ENCODE peak calls at places on chromosome 9, in nine cellular contexts. B is K562, Q is sigmoid colon, J is heart left ventricle, V is IMR-90, N is HepG2, I is endothelial cell of umbilical vein, E is transverse colon, F is adrenal gland. P is an unnamed sample.
A peak's percentile ranks its signal among the peaks of the same experiment; 100 is the strongest.

GRCh38 chr9:116716441-116716840 is 29.3 kb downstream of the TRIM32 start:
- DNase-seq in N (no peak), Q (no peak), J (no peak), E (no peak), B (no peak), I (no peak), F (no peak), V (no peak), P (no peak)

GRCh38 chr9:70085241-70085640 is 41.6 kb downstream of the MAMDC2 start:
- DNase-seq in F (no peak), N (no peak), I (peak; percentile 44), E (no peak), V (peak; percentile 66), Q (no peak), B (no peak), J (no peak), P (peak; percentile 4)

GRCh38 chr9:5843450-5844249 is 10.7 kb upstream of the ERMP1 start:
- DNase-seq in I (peak; percentile 61), B (no peak), F (no peak), Q (no peak), N (peak; percentile 88), E (no peak), V (peak; percentile 29), J (no peak), P (no peak)

GRCh38 chr9:13728917-13729811 is 449.7 kb upstream of the MPDZ start:
- DNase-seq in V (peak; percentile 29), J (no peak), Q (no peak), F (no peak), N (no peak), E (no peak), I (peak; percentile 16), B (no peak), P (no peak)

GRCh38 chr9:1709347-1709746 is 305.8 kb upstream of the SMARCA2 start:
- DNase-seq in B (peak; percentile 2), E (no peak), Q (no peak), J (no peak), F (peak; percentile 8), I (no peak), V (no peak), N (peak; percentile 8), P (peak; percentile 50)

GRCh38 chr9:129346046-129346445 is 168.0 kb upstream of the IER5L start:
- DNase-seq in Q (no peak), B (no peak), J (no peak), V (no peak), E (no peak), N (no peak), I (no peak), F (no peak), P (no peak)

GRCh38 chr9:103537426-103537825 is 542.3 kb downstream of the CYLC2 start:
- DNase-seq in F (no peak), J (no peak), B (no peak), Q (no peak), I (no peak), N (no peak), E (no peak), V (no peak), P (no peak)

GRCh38 chr9:125494555-125494920 is 212.5 kb downstream of the MAPKAP1 start:
- DNase-seq in E (no peak), Q (no peak), N (no peak), I (no peak), J (no peak), V (peak; percentile 73), F (no peak), B (no peak), P (no peak)

GRCh38 chr9:132546148-132547051 is 36.0 kb upstream of the BARHL1 start:
- DNase-seq in E (no peak), Q (peak; percentile 74), V (no peak), N (no peak), I (peak; percentile 32), J (peak; percentile 25), B (peak; percentile 39), F (peak; percentile 24), P (peak; percentile 12)

GRCh38 chr9:73038613-73039012 is 85.8 kb upstream of the ALDH1A1 start:
- DNase-seq in Q (peak; percentile 84), F (peak; percentile 22), E (peak; percentile 42), J (peak; percentile 21), N (no peak), B (peak; percentile 19), I (no peak), V (no peak), P (no peak)

GRCh38 chr9:37998881-37999311 is 70.1 kb downstream of the SHB start:
- DNase-seq in E (no peak), N (no peak), J (peak; percentile 36), I (no peak), B (no peak), Q (peak; percentile 69), F (peak; percentile 35), V (peak; percentile 49), P (peak; percentile 82)

GRCh38 chr9:757246-757881 is 84.1 kb upstream of the DMRT1 start:
- DNase-seq in N (peak; percentile 69), J (no peak), F (peak; percentile 52), E (peak; percentile 23), V (peak; percentile 67), B (peak; percentile 28), I (peak; percentile 67), Q (no peak), P (peak; percentile 95)

GRCh38 chr9:98249774-98250173 is 5.7 kb downstream of the TBC1D2 start:
- DNase-seq in Q (no peak), B (no peak), J (no peak), N (no peak), I (no peak), V (no peak), F (no peak), E (no peak), P (no peak)

GRCh38 chr9:105475302-105475701 is 27.5 kb downstream of the FSD1L start:
- DNase-seq in J (no peak), V (peak; percentile 64), E (no peak), F (no peak), I (peak; percentile 15), B (no peak), Q (no peak), N (peak; percentile 39), P (peak; percentile 22)

DNA sequence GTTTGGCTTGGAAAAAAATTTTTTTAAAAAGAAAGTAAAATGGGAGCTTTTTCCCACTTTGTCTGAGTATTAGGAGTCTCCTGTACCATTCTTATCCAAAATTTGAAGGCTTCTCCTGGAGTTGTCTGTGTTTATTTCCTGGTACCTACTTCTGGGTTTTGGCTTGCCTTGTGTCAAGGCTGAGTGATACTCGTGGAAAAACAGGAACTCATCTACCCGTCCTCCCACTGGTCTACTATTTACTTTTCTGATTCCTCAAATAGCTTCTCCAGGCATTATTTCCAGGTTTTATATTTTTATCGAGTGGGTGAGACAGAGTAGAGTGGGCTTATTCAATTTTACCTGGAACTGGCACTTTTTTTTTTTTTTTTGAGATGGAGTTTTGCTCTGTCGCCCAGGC is 99.4 kb downstream of the RMI1 start:
- DNase-seq in E (no peak), I (no peak), B (no peak), V (no peak), N (no peak), Q (no peak), J (no peak), F (no peak), P (peak; percentile 3)
- TF ChIP-seq POLR2A in E (no peak), I (no peak), B (no peak), V (no peak), N (no peak), Q (no peak), J (no peak), F (no peak), P (no peak)

GRCh38 chr9:19230356-19231125 is at the start of gene DENND4C:
- DNase-seq in I (peak; percentile 90), F (peak; percentile 87), V (peak; percentile 78), N (peak; percentile 85), E (peak; percentile 89), J (peak; percentile 90), B (peak; percentile 85), Q (peak; percentile 90), P (peak; percentile 99)
- TF ChIP-seq POLR2A in I (peak; percentile 87), F (no peak), V (peak; percentile 81), N (peak; percentile 87), E (peak; percentile 95), J (no peak), B (peak; percentile 74), Q (peak; percentile 63), P (peak; percentile 66)

GRCh38 chr9:134365791-134366222 is 39.6 kb downstream of the RXRA start:
- DNase-seq in E (peak; percentile 50), F (no peak), N (no peak), Q (peak; percentile 96), I (no peak), B (peak; percentile 45), V (no peak), J (peak; percentile 62), P (peak; percentile 39)

GRCh38 chr9:134365115-134365596 is 38.9 kb downstream of the RXRA start:
- DNase-seq in N (no peak), V (no peak), I (no peak), Q (no peak), B (no peak), F (no peak), E (no peak), J (no peak), P (no peak)

GRCh38 chr9:134367796-134368490 is 41.7 kb downstream of the RXRA start:
- DNase-seq in V (no peak), E (no peak), Q (no peak), N (no peak), I (no peak), B (no peak), J (no peak), F (peak; percentile 64), P (no peak)

GRCh38 chr9:134367061-134367460 is 40.8 kb downstream of the RXRA start:
- DNase-seq in J (no peak), I (no peak), F (no peak), B (no peak), N (no peak), V (no peak), E (no peak), Q (no peak), P (no peak)

GRCh38 chr9:134366223-134367031 is 40.2 kb downstream of the RXRA start:
- DNase-seq in J (peak; percentile 89), I (peak; percentile 77), V (peak; percentile 83), N (no peak), B (no peak), E (peak; percentile 90), F (peak; percentile 95), Q (peak; percentile 98), P (peak; percentile 50)
- TF ChIP-seq POLR2A in J (no peak), I (no peak), V (no peak), N (no peak), B (no peak), E (no peak), F (peak; percentile 71), Q (peak; percentile 45), P (no peak)

DNA sequence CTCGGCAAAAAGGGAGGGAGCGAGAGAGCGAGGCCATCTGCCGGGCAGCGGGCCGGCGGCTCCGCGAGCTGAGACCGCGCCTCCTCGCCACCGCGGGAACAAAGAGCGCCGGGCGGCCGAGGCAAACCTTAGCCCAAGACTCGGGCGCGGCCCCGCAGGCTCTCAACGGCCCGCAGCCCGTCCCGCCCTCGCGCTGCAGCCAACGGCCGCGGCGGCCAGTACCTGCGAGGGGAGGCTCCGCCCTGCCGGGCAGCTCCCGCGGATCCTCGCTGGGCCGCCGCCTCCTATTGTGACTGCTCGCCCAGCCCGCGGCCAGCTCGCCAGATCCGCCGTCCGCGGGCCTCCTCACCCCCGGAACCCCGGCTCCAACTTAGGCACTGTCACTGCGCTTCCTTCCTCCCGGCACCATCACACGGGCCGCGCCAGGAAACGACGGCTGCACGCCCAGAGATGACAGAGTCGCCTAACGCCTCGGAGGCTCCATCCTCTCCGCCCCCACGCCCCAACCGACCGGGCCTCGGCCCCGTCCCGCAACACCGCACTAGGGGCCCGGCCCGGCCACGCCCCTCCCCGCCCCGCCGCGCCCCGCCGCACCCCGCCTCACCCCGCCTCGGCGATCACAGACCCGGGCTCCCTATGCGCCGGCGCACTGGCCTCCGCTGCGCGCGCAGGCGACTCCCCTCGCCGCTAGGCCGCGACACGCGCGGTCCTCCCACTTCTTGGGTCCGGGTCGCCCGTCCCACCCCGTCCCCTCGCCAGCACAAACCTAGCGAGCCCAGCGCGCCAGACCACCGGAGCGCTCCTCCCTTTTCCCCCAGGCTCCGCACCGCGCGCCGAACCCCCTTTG is 486 bp upstream of the RNF38 start:
- DNase-seq in I (peak; percentile 82), F (peak; percentile 85), B (peak; percentile 94), E (peak; percentile 93), N (peak; percentile 77), J (peak; percentile 92), Q (peak; percentile 93), V (peak; percentile 75), P (peak; percentile 85)
- TF ChIP-seq POLR2A in I (peak; percentile 77), F (peak; percentile 47), B (peak; percentile 74), E (peak; percentile 83), N (peak; percentile 64), J (no peak), Q (no peak), V (no peak), P (peak; percentile 41)